ENCODE peak calls at places on chromosome 6, in five cellular contexts. L, U, T, H and F are unnamed samples.

GRCh38 chr6:170292778-170293164 is 1.9 kb upstream of the DLL1 start:
- DNase-seq in T (no peak), H (no peak), L (peak), U (no peak), F (no peak)

GRCh38 chr6:157017022-157017421 is 239.8 kb downstream of the ARID1B start:
- DNase-seq in U (no peak), H (no peak), T (no peak), L (no peak), F (no peak)

GRCh38 chr6:126140015-126140414 is 153.7 kb downstream of the TRMT11 start:
- DNase-seq in T (no peak), U (no peak), L (no peak), H (no peak), F (no peak)

GRCh38 chr6:106087548-106088325 is 1.6 kb downstream of the PRDM1 start:
- DNase-seq in T (no peak), U (no peak), H (no peak), L (peak), F (no peak)

GRCh38 chr6:108294787-108295625 is at the start of gene AFG1L:
- DNase-seq in T (peak), H (peak), L (peak), U (peak), F (peak)

GRCh38 chr6:36024154-36024760 is at the start of gene SLC26A8:
- DNase-seq in T (no peak), L (no peak), U (no peak), H (no peak), F (no peak)

GRCh38 chr6:170091639-170092579 is 199.0 kb downstream of the DLL1 start:
- DNase-seq in H (no peak), T (no peak), L (no peak), U (no peak), F (no peak)

GRCh38 chr6:105432797-105433196 is 29.9 kb upstream of the PREP start:
- DNase-seq in U (no peak), T (no peak), L (no peak), H (no peak), F (no peak)

GRCh38 chr6:167200806-167201205 is 43.0 kb upstream of the GPR31 start:
- DNase-seq in L (no peak), T (no peak), U (no peak), H (no peak), F (no peak)

GRCh38 chr6:32700391-32701040 is 34.1 kb upstream of the HLA-DQB1 start:
- DNase-seq in L (peak), U (peak), T (no peak), H (peak), F (peak)

GRCh38 chr6:56714982-56715456 is 72.3 kb upstream of the DST start:
- DNase-seq in U (peak), T (no peak), L (no peak), H (no peak), F (no peak)

GRCh38 chr6:132131351-132131750 is 180.2 kb upstream of the CCN2 start:
- DNase-seq in T (no peak), L (no peak), H (no peak), U (no peak), F (no peak)

GRCh38 chr6:122491915-122492537 is 20.4 kb upstream of the SERINC1 start:
- DNase-seq in U (peak), T (peak), H (no peak), L (peak), F (peak)

GRCh38 chr6:39188577-39188976 is 40.7 kb downstream of the KCNK5 start:
- DNase-seq in L (peak), H (no peak), T (no peak), U (no peak), F (no peak)

GRCh38 chr6:48426636-48427035 is 315.6 kb upstream of the PTCHD4 start:
- DNase-seq in L (no peak), U (no peak), T (no peak), H (peak), F (no peak)

GRCh38 chr6:7052441-7052936 is 55.3 kb upstream of the RREB1 start:
- DNase-seq in T (no peak), U (no peak), L (peak), H (no peak), F (no peak)